ENCODE peak calls at places on chromosomes 3 and 15, in six cellular contexts. B is activated B cell treated with CpG ODN at 0.5 μM for 24 hours; L is frontal cortex; W is ACHN; R is stimulated activated naive CD8-positive, alpha-beta T cell treated with anti-CD3 and anti-CD28 coated beads, Interleukin-15, amount 100 ng/mL, for 72 hours; N is RKO. K is an unnamed sample.

GRCh38 chr15:39925112-39925830 is 5.2 kb upstream of the GPR176 start:
- DNase-seq in R (no peak), L (no peak), N (peak; percentile 83), W (peak; percentile 55), B (no peak), K (no peak)

GRCh38 chr3:64909757-64910475 is 222.1 kb upstream of the ADAMTS9 start:
- DNase-seq in N (no peak), B (no peak), L (no peak), W (no peak), R (no peak), K (no peak)

GRCh38 chr15:65827065-65827464 is 35.0 kb upstream of the DENND4A start:
- DNase-seq in L (no peak), B (no peak), W (no peak), R (no peak), N (no peak), K (no peak)

GRCh38 chr3:60080648-60081047 is 1030.8 kb upstream of the CFAP20DC start:
- DNase-seq in R (peak; percentile 25), N (no peak), L (no peak), W (no peak), B (no peak), K (no peak)

GRCh38 chr15:101391981-101392566 is 97.0 kb upstream of the SNRPA1 start:
- DNase-seq in L (no peak), R (no peak), N (no peak), W (no peak), B (no peak), K (no peak)

GRCh38 chr3:51550080-51550819 is 11.7 kb downstream of the RAD54L2 start:
- DNase-seq in B (no peak), R (no peak), N (no peak), L (no peak), W (no peak), K (no peak)

GRCh38 chr15:63764124-63764827 is 69.5 kb downstream of the HERC1 start:
- DNase-seq in W (no peak), L (no peak), B (no peak), R (no peak), N (no peak), K (no peak)

GRCh38 chr3:135779590-135780235 is 185.8 kb upstream of the PPP2R3A start:
- DNase-seq in N (no peak), R (no peak), L (no peak), B (no peak), W (no peak), K (no peak)

GRCh38 chr15:52466134-52466701 is 62.5 kb downstream of the MYO5A start:
- DNase-seq in R (peak; percentile 56), N (no peak), L (no peak), B (peak; percentile 75), W (no peak), K (no peak)

GRCh38 chr15:69338535-69339213 is 40.0 kb downstream of the PAQR5 start:
- DNase-seq in L (no peak), W (no peak), B (no peak), N (no peak), R (no peak), K (no peak)

GRCh38 chr3:39440316-39440715 is 27.2 kb upstream of the MOBP start:
- DNase-seq in W (no peak), R (no peak), N (no peak), B (no peak), L (no peak), K (no peak)